ENCODE peak calls at places on chromosomes 7 and 10, in seven cellular contexts. G, P, N, Y, Z, U and O are unnamed samples. For H3K4me1, the result is how much of the 10 kb centered on the place peaks cover.

GRCh38 chr10:77970869-77971803 is 44.6 kb upstream of the DLG5 start:
- DNase-seq in P (no peak), U (no peak), N (no peak), G (peak), Z (peak), Y (peak), O (no peak)

GRCh38 chr7:81655271-81655670 is 114.6 kb downstream of the HGF start:
- DNase-seq in N (no peak), P (no peak), U (no peak), G (no peak), Z (no peak), Y (no peak), O (no peak)

GRCh38 chr10:130750441-130750840 is 561.1 kb downstream of the TCERG1L start:
- DNase-seq in Z (no peak), Y (no peak), P (no peak), G (peak), U (no peak), N (no peak), O (no peak)

GRCh38 chr10:49817845-49818244 is 55.7 kb upstream of the OGDHL start:
- DNase-seq in Y (peak), P (no peak), U (no peak), G (peak), N (no peak), Z (no peak), O (no peak)

GRCh38 chr7:84790873-84791272 is 396.0 kb downstream of the SEMA3D start:
- DNase-seq in Z (no peak), P (no peak), Y (no peak), U (no peak), G (no peak), N (no peak), O (no peak)

GRCh38 chr10:25933653-25934608 is at the start of gene MYO3A:
- DNase-seq in Y (no peak), N (no peak), U (peak), Z (no peak), G (no peak), P (no peak), O (peak)

GRCh38 chr7:129417073-129417472 is 17.2 kb upstream of the STRIP2 start:
- DNase-seq in P (no peak), Y (no peak), G (no peak), U (no peak), N (no peak), Z (no peak), O (no peak)

GRCh38 chr7:143229054-143229790 is 7.4 kb downstream of the TAS2R40 start:
- DNase-seq in Y (peak), G (no peak), Z (no peak), N (no peak), P (no peak), U (no peak), O (peak)

GRCh38 chr10:33509231-33509871 is 174.9 kb upstream of the NRP1 start:
- DNase-seq in Y (peak), G (peak), U (no peak), N (no peak), Z (no peak), P (peak), O (no peak)

GRCh38 chr10:21953585-21954057 is 49.9 kb downstream of the DNAJC1 start:
- DNase-seq in Y (no peak), U (no peak), N (no peak), G (no peak), Z (no peak), P (no peak), O (no peak)

GRCh38 chr7:135254-135653 is 57.1 kb upstream of the FAM20C start:
- DNase-seq in U (no peak), Z (no peak), N (no peak), P (no peak), G (no peak), Y (no peak), O (no peak)

GRCh38 chr10:128064615-128065580 is 61.3 kb downstream of the MKI67 start:
- DNase-seq in U (no peak), P (no peak), Z (peak), G (peak), N (no peak), Y (peak), O (no peak)

GRCh38 chr7:108413782-108414492 is 42.3 kb downstream of the NRCAM start:
- DNase-seq in P (no peak), G (no peak), Y (no peak), Z (no peak), N (no peak), U (no peak), O (no peak)

GRCh38 chr10:10353326-10353725 is 664.3 kb upstream of the CELF2 start:
- DNase-seq in G (no peak), P (no peak), Y (no peak), N (no peak), Z (no peak), U (no peak), O (no peak)

GRCh38 chr7:102063736-102064135 is 222.9 kb upstream of the SH2B2 start:
- DNase-seq in G (no peak), Y (no peak), Z (no peak), P (peak), U (no peak), N (peak), O (no peak)

GRCh38 chr10:506451-507354 is 182.8 kb downstream of the DIP2C start:
- DNase-seq in G (no peak), N (no peak), P (peak), Y (no peak), U (peak), Z (no peak), O (no peak)

GRCh38 chr10:125868372-125868975 is 12.6 kb downstream of the DHX32 start:
- DNase-seq in Y (no peak), G (no peak), P (no peak), N (no peak), Z (no peak), U (no peak), O (no peak)

DNA sequence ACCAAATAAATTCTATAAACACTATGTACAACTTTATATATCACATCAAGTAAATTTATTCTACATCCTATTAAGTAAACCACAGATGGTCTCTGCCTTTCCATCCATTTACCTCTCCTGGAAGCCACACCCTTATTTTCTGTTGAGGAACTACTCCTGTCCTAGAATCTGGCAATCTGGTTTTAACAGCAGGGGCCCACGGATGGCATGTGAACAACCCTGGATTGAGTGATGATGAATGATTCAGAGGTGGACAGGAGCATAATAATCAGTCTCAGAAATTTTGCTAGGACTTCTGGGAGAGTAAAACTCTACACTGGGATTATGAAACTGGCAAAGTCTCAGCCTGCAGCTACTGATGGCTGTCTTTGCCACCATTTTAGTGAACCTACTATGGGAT is 54.1 kb downstream of the CDK6 start:
- DNase-seq in Y (no peak), U (no peak), G (no peak), Z (no peak), P (no peak), N (no peak), O (no peak)
- H3K4me1 ChIP-seq in Y (under half), U (under half), G (under half), Z (half or more), P (under half), N (under half), O (under half)

DNA sequence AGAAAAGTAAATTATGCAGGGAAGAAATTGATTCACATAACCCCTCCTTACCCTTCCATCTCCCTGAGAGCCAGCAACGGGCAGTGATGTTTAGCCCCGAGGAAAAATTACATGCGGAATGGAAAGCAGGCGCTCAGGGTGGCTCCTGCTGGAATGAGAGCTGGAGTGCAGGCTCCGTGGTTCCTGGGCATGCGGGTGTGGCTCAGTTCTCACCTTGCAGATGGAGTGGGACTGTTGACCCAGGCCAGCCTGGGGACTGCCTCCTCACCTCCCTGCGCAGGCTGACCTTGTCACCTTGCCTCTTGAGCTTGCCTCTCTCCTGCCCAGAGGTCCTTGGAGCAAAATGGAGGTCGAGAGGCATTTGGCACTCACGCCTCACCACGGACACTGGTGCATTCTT is 83.3 kb upstream of the PPIF start:
- DNase-seq in U (no peak), P (no peak), Z (no peak), N (no peak), G (no peak), Y (no peak), O (no peak)
- H3K4me1 ChIP-seq in U (under half), P (half or more), Z (half or more), N (under half), G (under half), Y (half or more), O (under half)

DNA sequence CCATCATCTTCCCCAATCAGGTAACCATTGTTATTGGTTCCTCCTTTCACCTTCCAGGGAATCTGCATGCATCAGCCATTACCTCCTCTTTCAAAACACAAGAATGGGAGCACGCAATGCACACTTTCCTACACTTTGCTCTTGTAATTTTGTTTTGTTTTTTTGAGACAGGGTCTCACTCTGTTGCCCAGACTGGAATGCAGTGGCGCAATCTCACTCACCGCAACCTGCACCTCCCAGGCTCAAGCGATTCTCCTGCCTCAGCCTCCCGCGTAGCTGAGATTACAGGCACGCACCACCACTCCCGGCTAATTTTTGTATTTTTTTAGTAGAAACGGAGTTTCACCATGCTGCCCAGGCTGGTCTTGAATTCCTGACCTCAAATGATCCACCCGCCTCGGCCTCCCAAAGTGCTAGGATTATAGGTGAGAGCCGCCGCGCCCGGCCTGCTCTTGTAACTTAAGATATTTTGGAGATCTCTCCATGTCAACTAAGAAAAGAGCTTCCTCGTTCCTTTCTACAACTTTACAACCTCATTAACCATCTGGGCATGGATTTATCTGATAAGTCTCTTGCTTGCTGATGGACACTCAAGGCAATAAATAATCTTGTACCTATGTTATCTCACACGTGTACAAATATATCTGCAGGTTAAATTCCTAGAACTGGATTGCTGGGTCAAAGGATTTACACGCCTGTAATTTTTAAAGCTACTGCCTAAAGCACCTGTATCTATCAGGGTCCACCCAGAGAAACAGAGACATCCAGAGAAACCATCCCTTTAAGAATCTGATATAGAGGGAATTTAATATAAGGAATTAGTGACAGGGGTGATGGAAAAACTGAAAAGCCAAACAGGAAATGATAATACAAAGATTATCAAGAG is 4.2 kb downstream of the CYTH3 start:
- DNase-seq in Y (no peak), Z (no peak), P (no peak), U (no peak), G (no peak), N (no peak), O (no peak)
- H3K4me1 ChIP-seq in Y (under half), Z (half or more), P (under half), U (under half), G (under half), N (under half), O (under half)

DNA sequence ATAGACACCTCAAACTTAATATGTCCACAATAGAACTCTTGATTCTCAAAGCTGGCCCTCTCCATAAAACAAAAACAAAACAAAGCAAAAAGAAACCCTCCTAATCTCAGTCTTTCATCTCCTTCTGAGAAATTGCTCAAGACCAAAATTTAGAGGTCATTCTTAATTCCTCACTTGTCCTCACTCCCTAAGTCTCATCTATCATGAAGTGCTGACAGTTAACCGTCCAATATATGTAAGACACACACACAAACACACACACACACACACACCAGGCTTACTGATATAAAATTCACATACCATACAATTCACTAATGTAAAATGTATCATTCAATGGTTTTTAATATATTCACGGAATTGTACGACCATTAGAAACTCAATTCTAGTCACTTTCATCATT is 17.0 kb upstream of the SVIL start:
- DNase-seq in P (no peak), G (no peak), U (no peak), N (no peak), Y (no peak), Z (no peak), O (no peak)
- H3K4me1 ChIP-seq in P (under half), G (under half), U (under half), N (under half), Y (under half), Z (under half), O (under half)

DNA sequence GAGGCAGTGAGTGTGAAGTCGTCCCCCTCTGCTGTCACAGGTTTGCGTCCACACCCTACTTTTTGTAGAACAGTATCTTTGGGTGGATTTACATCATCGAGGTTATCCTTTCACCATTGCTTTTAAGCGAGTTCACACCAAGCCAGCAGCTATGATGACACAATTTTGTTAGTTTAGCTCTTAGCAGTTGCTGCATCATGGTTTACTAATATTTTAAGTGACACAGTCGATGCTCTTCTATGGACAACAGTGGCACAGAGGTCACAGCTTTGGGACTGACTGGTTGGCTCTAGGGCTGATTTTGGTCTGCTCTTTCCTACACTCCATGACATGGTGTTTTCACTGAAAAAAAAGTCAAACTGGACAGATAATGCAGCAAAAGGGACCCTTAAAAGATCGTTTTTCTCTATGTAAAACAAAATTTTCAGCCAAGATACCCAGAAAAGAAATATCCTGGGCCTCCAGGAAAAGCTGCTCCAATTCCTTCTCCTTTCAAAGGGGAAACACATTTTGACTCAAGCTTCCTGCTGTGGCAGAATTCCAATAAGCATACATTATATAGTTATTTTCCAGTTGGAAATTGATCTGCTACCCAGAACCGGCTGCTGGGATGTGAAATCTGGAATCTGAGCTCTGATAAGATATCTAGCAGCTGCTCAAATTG is 114.3 kb downstream of the SMURF1 start:
- DNase-seq in G (no peak), P (no peak), U (no peak), Y (no peak), Z (no peak), N (no peak), O (no peak)
- H3K4me1 ChIP-seq in G (under half), P (under half), U (under half), Y (under half), Z (under half), N (under half), O (under half)

GRCh38 chr10:37226524-37226923 is 101.1 kb downstream of the ANKRD30A start:
- DNase-seq in P (no peak), G (no peak), N (no peak), U (no peak), Y (no peak), Z (no peak), O (no peak)
- H3K4me1 ChIP-seq in P (under half), G (under half), N (under half), U (under half), Y (under half), Z (under half), O (under half)

GRCh38 chr10:95464280-95464679 is 96.9 kb downstream of the SORBS1 start:
- DNase-seq in U (no peak), Z (no peak), P (no peak), N (no peak), G (no peak), Y (no peak), O (no peak)

GRCh38 chr10:95469676-95470075 is 91.5 kb downstream of the SORBS1 start:
- DNase-seq in P (no peak), Z (no peak), N (no peak), Y (no peak), G (no peak), U (no peak), O (no peak)

GRCh38 chr10:95466450-95466849 is 94.7 kb downstream of the SORBS1 start:
- DNase-seq in G (no peak), U (no peak), Y (no peak), Z (no peak), N (no peak), P (no peak), O (no peak)

GRCh38 chr10:95469251-95469650 is 91.9 kb downstream of the SORBS1 start:
- DNase-seq in Y (no peak), U (no peak), P (no peak), Z (no peak), G (no peak), N (no peak), O (no peak)

DNA sequence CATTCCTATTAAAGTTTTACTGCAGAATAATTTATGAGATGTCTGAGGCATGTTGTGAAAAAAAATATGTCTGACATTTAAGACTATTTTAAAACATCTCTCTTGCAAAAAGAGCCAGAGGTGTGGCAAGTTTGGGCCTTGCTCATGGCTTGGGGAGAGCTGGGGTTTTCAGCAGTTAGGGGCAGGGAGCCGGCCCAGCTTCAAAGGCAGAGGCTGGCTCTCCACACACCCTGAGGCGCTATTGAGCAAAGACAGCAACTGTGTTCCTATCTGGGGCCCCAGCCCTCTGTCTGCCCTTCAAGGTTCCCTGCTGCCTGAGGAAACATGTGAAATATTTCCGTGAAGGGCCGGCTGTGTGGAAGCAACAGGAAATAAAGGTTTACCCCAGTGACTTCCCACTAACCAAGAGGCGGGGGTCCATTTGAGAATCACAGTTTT is 94.0 kb downstream of the SORBS1 start:
- DNase-seq in N (peak), Z (peak), G (peak), U (peak), Y (peak), P (no peak), O (peak)
- H3K4me1 ChIP-seq in N (under half), Z (half or more), G (under half), U (under half), Y (under half), P (under half), O (under half)

GRCh38 chr7:36110584-36110983 is 42.5 kb upstream of the EEPD1 start:
- DNase-seq in Y (no peak), G (no peak), P (no peak), Z (no peak), U (no peak), N (no peak), O (no peak)
- H3K4me1 ChIP-seq in Y (under half), G (under half), P (under half), Z (under half), U (under half), N (under half), O (under half)